ENCODE peak calls at places on chromosome 15, in six cellular contexts. I is cardiac muscle cell, L is breast epithelium, U is astrocyte, T is fibroblast of lung, N is adrenal gland. G is an unnamed sample.

GRCh38 chr15:41827290-41827879 is 507 bp upstream of the JMJD7 start:
- DNase-seq in I (no peak), N (peak; percentile 40), U (no peak), T (no peak), L (no peak), G (peak; percentile 35)

GRCh38 chr15:58628206-58629057 is 121.1 kb downstream of the ADAM10 start:
- DNase-seq in T (peak; percentile 24), N (no peak), I (peak; percentile 10), U (no peak), L (no peak), G (peak; percentile 52)

GRCh38 chr15:52261498-52262242 is 33.9 kb downstream of the MYO5C start:
- DNase-seq in N (peak; percentile 35), U (peak; percentile 90), L (no peak), T (peak; percentile 79), I (peak; percentile 88), G (peak; percentile 51)

GRCh38 chr15:64476550-64476949 is 16.2 kb downstream of the ZNF609 start:
- DNase-seq in N (no peak), L (no peak), T (no peak), I (no peak), U (no peak), G (no peak)

GRCh38 chr15:88586401-88587162 is 34.6 kb upstream of the AEN start:
- DNase-seq in U (peak; percentile 34), I (peak; percentile 10), L (no peak), N (no peak), T (no peak), G (no peak)

GRCh38 chr15:57902155-57902554 is 163.4 kb downstream of the ALDH1A2 start:
- DNase-seq in L (no peak), I (no peak), U (no peak), T (no peak), N (no peak), G (no peak)

GRCh38 chr15:94033014-94033682 is 198.2 kb upstream of the MCTP2 start:
- DNase-seq in L (no peak), N (no peak), T (no peak), I (no peak), U (no peak), G (no peak)

GRCh38 chr15:100194955-100195354 is 146.8 kb downstream of the ADAMTS17 start:
- DNase-seq in I (no peak), T (no peak), U (no peak), L (no peak), N (no peak), G (no peak)

GRCh38 chr15:101372960-101373525 is 78.0 kb upstream of the SNRPA1 start:
- DNase-seq in N (no peak), T (no peak), I (no peak), L (no peak), U (no peak), G (no peak)

GRCh38 chr15:25345943-25346342 is 92.9 kb downstream of the UBE3A start:
- DNase-seq in U (peak; percentile 53), I (peak; percentile 52), N (peak; percentile 38), T (peak; percentile 15), L (no peak), G (no peak)

GRCh38 chr15:37031198-37031597 is 69.2 kb downstream of the MEIS2 start:
- DNase-seq in U (peak; percentile 79), I (peak; percentile 87), N (no peak), L (no peak), T (peak; percentile 89), G (peak; percentile 38)
- H3K36me3 ChIP-seq in U (peaks cover 21% of the 10 kb centered on the region), I (peaks cover 69% of the 10 kb centered on the region), N (no peaks in the 10 kb centered on the region), L (no peaks in the 10 kb centered on the region), T (no peaks in the 10 kb centered on the region), G (peaks cover 2% of the 10 kb centered on the region)

GRCh38 chr15:67030036-67030762 is 35.2 kb upstream of the SMAD3 start:
- DNase-seq in T (no peak), L (no peak), U (no peak), I (no peak), N (no peak), G (peak; percentile 60)

GRCh38 chr15:67032608-67033007 is 32.8 kb upstream of the SMAD3 start:
- DNase-seq in L (no peak), U (no peak), T (no peak), N (no peak), I (no peak), G (no peak)

GRCh38 chr15:67033012-67033411 is 32.4 kb upstream of the SMAD3 start:
- DNase-seq in U (no peak), L (no peak), T (no peak), I (no peak), N (no peak), G (no peak)

GRCh38 chr15:67033521-67033920 is 31.9 kb upstream of the SMAD3 start:
- DNase-seq in I (no peak), U (no peak), N (no peak), T (no peak), L (no peak), G (peak; percentile 46)

GRCh38 chr15:67031321-67031720 is 34.1 kb upstream of the SMAD3 start:
- DNase-seq in I (no peak), T (no peak), L (no peak), U (no peak), N (no peak), G (no peak)
- H3K27me3 ChIP-seq in I (peaks cover 10% of the 10 kb centered on the region), T (no peaks in the 10 kb centered on the region), L (no peaks in the 10 kb centered on the region), U (peaks cover 8% of the 10 kb centered on the region), N (no peaks in the 10 kb centered on the region), G (no peaks in the 10 kb centered on the region)

DNA sequence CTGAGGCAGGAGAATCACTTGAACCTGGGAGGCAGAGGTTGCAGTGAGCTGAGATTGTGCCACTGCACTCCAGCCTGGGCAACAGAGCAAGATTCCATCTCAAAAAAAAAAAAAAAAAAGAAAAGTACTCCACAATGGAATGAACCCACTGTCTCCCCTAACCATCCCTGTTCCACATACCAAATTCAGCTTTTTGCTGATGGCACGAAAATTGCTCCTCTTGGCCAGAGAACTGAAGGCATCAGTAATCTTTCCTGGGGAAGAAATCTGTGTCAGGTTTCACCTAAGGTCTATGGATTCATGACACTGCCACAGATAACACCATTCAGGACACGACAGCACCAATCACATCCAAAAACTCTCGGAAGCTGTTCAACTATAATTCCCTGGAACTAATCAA is 6.9 kb upstream of the PRC1 start:
- DNase-seq in T (no peak), I (no peak), L (no peak), N (no peak), U (no peak), G (no peak)
- H3K36me3 ChIP-seq in T (peaks cover 18% of the 10 kb centered on the region), I (peaks cover 37% of the 10 kb centered on the region), L (peaks cover 9% of the 10 kb centered on the region), N (no peaks in the 10 kb centered on the region), U (peaks cover 30% of the 10 kb centered on the region), G (peaks cover 15% of the 10 kb centered on the region)

DNA sequence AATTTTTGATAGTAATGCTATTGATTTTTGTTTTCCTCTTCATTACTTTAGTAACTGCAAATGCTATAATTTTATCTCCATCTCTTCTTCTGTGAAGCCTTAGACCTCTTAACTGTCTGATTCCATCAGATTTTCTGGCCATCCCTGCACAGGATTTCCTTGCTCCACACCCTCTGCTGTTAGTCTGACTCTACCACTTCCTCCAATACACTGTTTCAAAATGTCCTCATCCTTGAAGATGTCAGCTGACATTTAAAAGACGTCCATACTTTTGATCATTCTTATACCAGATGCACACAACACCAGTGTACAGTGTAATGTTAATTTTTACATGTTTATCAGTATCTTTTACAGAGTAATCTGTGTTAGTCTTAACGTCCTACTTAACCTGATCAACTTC is 102.3 kb upstream of the RASGRP1 start:
- DNase-seq in N (no peak), I (no peak), U (no peak), T (no peak), L (no peak), G (no peak)
- H3K27me3 ChIP-seq in N (no peaks in the 10 kb centered on the region), I (no peaks in the 10 kb centered on the region), U (peaks cover 24% of the 10 kb centered on the region), T (peaks cover 6% of the 10 kb centered on the region), L (no peaks in the 10 kb centered on the region), G (no peaks in the 10 kb centered on the region)

DNA sequence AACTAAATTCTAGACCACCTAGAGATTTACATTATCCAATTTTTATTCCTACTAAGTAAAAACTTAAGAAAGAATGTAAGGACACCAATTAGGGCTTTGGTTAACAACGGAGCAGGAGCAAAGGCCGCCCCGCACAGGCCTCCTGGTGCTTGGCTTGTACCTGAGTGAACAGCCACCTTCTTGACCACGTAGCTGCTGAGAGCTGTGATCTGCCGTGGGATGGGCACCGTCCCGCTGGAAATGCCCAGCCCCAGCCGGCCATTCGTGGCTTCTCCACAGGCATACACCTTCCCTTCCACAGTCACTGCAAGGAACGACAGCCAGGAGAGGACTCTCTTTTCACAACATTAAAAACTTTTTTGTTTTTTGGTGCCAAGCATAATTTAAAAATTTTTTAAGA is 79.6 kb upstream of the OCA2 start:
- DNase-seq in L (no peak), U (no peak), I (no peak), N (no peak), T (no peak), G (no peak)
- H3K36me3 ChIP-seq in L (no peaks in the 10 kb centered on the region), U (peaks cover 16% of the 10 kb centered on the region), I (peaks cover 56% of the 10 kb centered on the region), N (no peaks in the 10 kb centered on the region), T (peaks cover 6% of the 10 kb centered on the region), G (peaks cover 13% of the 10 kb centered on the region)

GRCh38 chr15:91113036-91113435 is 13.0 kb downstream of the SV2B start:
- DNase-seq in N (no peak), U (no peak), L (no peak), I (no peak), T (no peak), G (no peak)
- H3K27me3 ChIP-seq in N (no peaks in the 10 kb centered on the region), U (no peaks in the 10 kb centered on the region), L (no peaks in the 10 kb centered on the region), I (no peaks in the 10 kb centered on the region), T (no peaks in the 10 kb centered on the region), G (no peaks in the 10 kb centered on the region)

DNA sequence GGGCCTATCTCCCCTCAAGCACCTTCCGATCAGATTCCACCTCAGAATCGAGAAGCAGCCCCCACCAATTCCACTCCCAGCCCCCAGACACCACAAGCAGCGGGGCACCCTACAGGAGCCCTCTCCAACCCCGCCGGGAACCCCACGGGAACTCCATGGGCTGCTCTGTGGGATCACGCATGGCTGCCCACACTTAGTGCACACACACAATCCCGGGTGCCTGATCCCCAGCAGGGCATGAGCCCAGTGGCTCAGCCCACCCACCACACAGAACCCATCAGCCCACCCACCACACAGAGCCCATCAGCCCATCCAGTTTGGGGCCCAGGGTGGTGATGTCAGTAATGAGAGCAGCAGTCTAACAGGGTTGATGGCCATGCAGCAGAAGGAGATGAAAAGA is 141.6 kb upstream of the LINGO1 start:
- DNase-seq in U (no peak), T (no peak), L (no peak), N (no peak), I (no peak), G (no peak)
- H3K36me3 ChIP-seq in U (no peaks in the 10 kb centered on the region), T (no peaks in the 10 kb centered on the region), L (no peaks in the 10 kb centered on the region), N (no peaks in the 10 kb centered on the region), I (no peaks in the 10 kb centered on the region), G (no peaks in the 10 kb centered on the region)

DNA sequence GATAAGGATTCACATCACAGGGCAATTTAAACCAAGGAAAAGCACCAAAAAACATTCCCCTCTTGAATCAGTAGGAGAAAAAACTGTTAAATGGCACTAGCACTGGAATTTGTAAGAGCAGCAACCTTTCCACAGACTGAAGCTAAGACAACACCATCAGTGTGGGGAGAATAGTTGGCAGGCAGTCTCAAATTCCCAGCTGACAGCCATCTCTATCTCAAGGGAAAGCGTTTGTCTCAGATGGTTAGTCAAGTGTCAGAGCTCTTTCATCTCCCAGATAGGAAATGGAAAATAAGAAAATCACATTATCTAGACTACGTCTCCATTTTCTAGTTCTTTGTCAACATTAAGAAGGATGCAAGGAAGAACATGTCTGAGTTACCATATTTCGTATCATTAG is 228.7 kb downstream of the WDR72 start:
- DNase-seq in U (no peak), N (no peak), T (no peak), I (no peak), L (no peak), G (no peak)
- H3K27me3 ChIP-seq in U (no peaks in the 10 kb centered on the region), N (no peaks in the 10 kb centered on the region), T (no peaks in the 10 kb centered on the region), I (no peaks in the 10 kb centered on the region), L (no peaks in the 10 kb centered on the region), G (no peaks in the 10 kb centered on the region)